ENCODE peak calls at places on chromosomes 16 and 17, in eight cellular contexts. V, O, X, T, U, Q, N and C are unnamed samples.

GRCh38 chr16:48501516-48502377 is 108.2 kb downstream of the N4BP1 start:
- DNase-seq in O (no peak), T (no peak), N (no peak), U (no peak), V (peak; percentile 79), Q (no peak), X (no peak), C (no peak)

GRCh38 chr17:81313776-81314409 is 18.8 kb upstream of the SLC38A10 start:
- DNase-seq in V (no peak), Q (no peak), U (no peak), O (no peak), X (no peak), T (no peak), N (no peak), C (no peak)

GRCh38 chr16:86558355-86559193 is 3.5 kb upstream of the MTHFSD start:
- DNase-seq in V (no peak), N (no peak), X (no peak), Q (no peak), O (no peak), T (no peak), U (no peak), C (no peak)

GRCh38 chr17:81338301-81339179 is 43.4 kb upstream of the SLC38A10 start:
- DNase-seq in O (no peak), V (no peak), T (no peak), U (no peak), X (no peak), N (peak; percentile 46), Q (no peak), C (no peak)

GRCh38 chr16:50303041-50303604 is 36.8 kb downstream of the ADCY7 start:
- DNase-seq in U (no peak), O (no peak), T (no peak), Q (no peak), V (no peak), N (peak; percentile 24), X (no peak), C (peak; percentile 55)

GRCh38 chr16:11896776-11897175 is 19.0 kb downstream of the GSPT1 start:
- DNase-seq in N (no peak), U (no peak), O (no peak), T (no peak), X (no peak), V (no peak), Q (no peak), C (no peak)

GRCh38 chr16:7025616-7026190 is 306.9 kb upstream of the RBFOX1 start:
- DNase-seq in T (peak; percentile 25), N (peak; percentile 74), V (peak; percentile 90), Q (no peak), U (no peak), O (no peak), X (peak; percentile 91), C (peak; percentile 39)

GRCh38 chr16:67207857-67208524 is 9.1 kb downstream of the ELMO3 start:
- DNase-seq in V (no peak), X (no peak), T (peak; percentile 53), N (no peak), Q (no peak), O (no peak), U (no peak), C (no peak)

GRCh38 chr17:31650756-31651520 is 208.1 kb downstream of the COPRS start:
- DNase-seq in N (no peak), T (no peak), X (no peak), V (no peak), Q (no peak), U (no peak), O (no peak), C (no peak)

GRCh38 chr17:74149597-74150427 is 53.7 kb upstream of the RPL38 start:
- DNase-seq in N (no peak), U (peak; percentile 21), Q (no peak), V (no peak), X (no peak), T (no peak), O (no peak), C (no peak)

GRCh38 chr17:33572615-33573014 is 279.5 kb upstream of the ASIC2 start:
- DNase-seq in O (no peak), V (no peak), T (no peak), U (no peak), Q (no peak), N (no peak), X (peak; percentile 32), C (no peak)

GRCh38 chr16:27328937-27329336 is 15.2 kb downstream of the IL4R start:
- DNase-seq in V (no peak), U (no peak), O (no peak), Q (no peak), T (no peak), N (no peak), X (no peak), C (no peak)

GRCh38 chr16:27326738-27327585 is 13.2 kb downstream of the IL4R start:
- DNase-seq in U (peak; percentile 98), X (peak; percentile 71), Q (no peak), N (peak; percentile 76), V (peak; percentile 87), O (peak; percentile 76), T (peak; percentile 84), C (peak; percentile 94)

GRCh38 chr16:27326251-27326650 is 12.5 kb downstream of the IL4R start:
- DNase-seq in X (no peak), V (no peak), O (no peak), T (no peak), Q (no peak), N (no peak), U (no peak), C (no peak)

GRCh38 chr16:27325736-27326135 is 12.0 kb downstream of the IL4R start:
- DNase-seq in O (no peak), N (no peak), X (no peak), V (no peak), U (no peak), Q (no peak), T (no peak), C (peak; percentile 57)

DNA sequence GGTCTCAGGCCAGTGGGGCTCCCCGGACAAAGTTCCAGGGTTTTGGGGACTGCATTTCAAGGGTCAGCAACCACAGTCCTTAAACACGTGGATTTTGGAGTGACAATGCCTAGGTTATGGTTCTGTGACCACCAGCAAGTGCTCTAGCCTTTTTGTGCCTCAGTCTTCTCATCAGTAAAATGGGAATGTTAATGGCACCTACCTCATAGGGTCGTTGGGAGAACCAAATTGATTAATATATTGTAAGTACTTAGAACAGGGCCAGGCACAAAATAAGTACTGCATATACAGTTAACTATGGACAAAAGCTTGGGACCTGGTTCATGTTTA is 13.8 kb downstream of the IL4R start:
- DNase-seq in X (no peak), N (no peak), O (no peak), U (no peak), V (no peak), T (no peak), Q (no peak), C (no peak)
- H3K4me1 ChIP-seq in X (peaks cover 18% of the 10 kb centered on the region), N (peaks cover 61% of the 10 kb centered on the region), O (peaks cover 15% of the 10 kb centered on the region), U (peaks cover 98% of the 10 kb centered on the region), V (peaks cover 32% of the 10 kb centered on the region), T (peaks cover 38% of the 10 kb centered on the region), Q (peaks cover 56% of the 10 kb centered on the region), C (no peaks in the 10 kb centered on the region)

GRCh38 chr17:67833946-67834631 is 8.8 kb downstream of the BPTF start:
- DNase-seq in O (no peak), U (no peak), N (no peak), V (no peak), Q (no peak), X (peak; percentile 37), T (no peak), C (no peak)

GRCh38 chr17:67830440-67830839 is 5.1 kb downstream of the BPTF start:
- DNase-seq in V (no peak), U (peak; percentile 68), Q (no peak), T (no peak), O (no peak), X (peak; percentile 48), N (no peak), C (no peak)

GRCh38 chr17:67829331-67829730 is 4.0 kb downstream of the BPTF start:
- DNase-seq in O (no peak), N (no peak), U (no peak), V (no peak), Q (peak; percentile 6), X (peak; percentile 9), T (no peak), C (no peak)

GRCh38 chr17:67833134-67833533 is 7.8 kb downstream of the BPTF start:
- DNase-seq in V (no peak), Q (no peak), T (no peak), O (no peak), N (no peak), X (no peak), U (no peak), C (no peak)

GRCh38 chr17:67831268-67831667 is 6.0 kb downstream of the BPTF start:
- DNase-seq in U (peak; percentile 72), T (no peak), X (no peak), O (no peak), N (no peak), Q (no peak), V (no peak), C (no peak)
- H3K27ac ChIP-seq in U (no peak overlapping the region), T (no peak overlapping the region), X (no peak overlapping the region), O (no peak overlapping the region), N (no peak overlapping the region), Q (no peak overlapping the region), V (no peak overlapping the region), C (no peak overlapping the region)

DNA sequence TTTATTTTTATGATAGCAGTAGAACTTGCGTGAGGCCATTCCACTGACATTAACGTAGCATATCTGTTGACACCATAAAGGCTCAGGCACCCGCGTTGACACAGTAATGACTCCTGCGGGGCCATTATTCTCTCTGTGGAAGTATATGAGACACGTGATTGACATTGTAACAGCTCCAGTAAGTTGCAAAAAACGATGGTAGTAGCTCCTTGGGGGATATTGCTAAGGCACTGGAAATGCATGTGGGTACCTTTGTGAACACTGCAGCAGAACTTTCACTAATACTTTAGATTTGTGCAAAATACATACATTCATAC is 918.8 kb upstream of the CDH8 start:
- DNase-seq in O (no peak), Q (no peak), N (no peak), U (no peak), V (no peak), T (no peak), X (no peak), C (no peak)
- H3K4me3 ChIP-seq in O (no peak overlapping the region), Q (no peak overlapping the region), N (no peak overlapping the region), U (no peak overlapping the region), V (no peak overlapping the region), T (no peak overlapping the region), X (no peak overlapping the region), C (no peak overlapping the region)

GRCh38 chr17:41524261-41524660 is 3.8 kb downstream of the KRT19 start:
- DNase-seq in U (no peak), T (no peak), X (no peak), O (no peak), V (no peak), N (no peak), Q (no peak), C (no peak)
- H3K4me1 ChIP-seq in U (peaks cover 16% of the 10 kb centered on the region), T (peaks cover 38% of the 10 kb centered on the region), X (peaks cover 12% of the 10 kb centered on the region), O (peaks cover 5% of the 10 kb centered on the region), V (peaks cover 14% of the 10 kb centered on the region), N (peaks cover 4% of the 10 kb centered on the region), Q (peaks cover 8% of the 10 kb centered on the region), C (peaks cover 14% of the 10 kb centered on the region)